ENCODE peak calls at places on chromosomes 13 and 19, in eight cellular contexts. M is thoracic aorta, R is GM23338, O is ovary, B is mammary epithelial cell, I is tibial nerve, J is natural killer cell, S is H1. F is an unnamed sample.

GRCh38 chr13:108705031-108705430 is 75.6 kb downstream of the MYO16 start:
- DNase-seq in M (no peak), J (no peak), S (no peak), I (no peak), R (no peak), B (peak; percentile 5), O (no peak), F (no peak)

GRCh38 chr13:106573855-106574254 is 5.9 kb upstream of the ARGLU1 start:
- DNase-seq in B (no peak), I (peak; percentile 62), O (peak; percentile 36), R (no peak), J (no peak), M (no peak), S (no peak), F (no peak)

GRCh38 chr13:77511552-77511951 is 24.0 kb upstream of the SCEL start:
- DNase-seq in M (no peak), S (no peak), O (no peak), R (no peak), I (no peak), B (no peak), J (no peak), F (no peak)

GRCh38 chr19:28829762-28830161 is 383.2 kb downstream of the UQCRFS1 start:
- DNase-seq in R (no peak), J (no peak), B (no peak), S (no peak), I (no peak), M (no peak), O (no peak), F (no peak)

GRCh38 chr13:50911051-50911690 is 1.6 kb downstream of the RNASEH2B start:
- DNase-seq in I (no peak), M (no peak), O (no peak), J (no peak), S (no peak), R (no peak), B (peak; percentile 18), F (no peak)

GRCh38 chr13:113506025-113506685 is 15.6 kb upstream of the DCUN1D2 start:
- DNase-seq in O (no peak), I (no peak), B (no peak), J (no peak), M (no peak), R (no peak), S (no peak), F (no peak)

GRCh38 chr13:105202384-105202783 is 1333.1 kb downstream of the EFNB2 start:
- DNase-seq in M (no peak), O (no peak), S (no peak), I (no peak), R (peak; percentile 78), B (no peak), J (no peak), F (no peak)

GRCh38 chr13:43815204-43815603 is 28.4 kb upstream of the ENOX1 start:
- DNase-seq in M (no peak), R (no peak), O (peak; percentile 23), B (peak; percentile 67), S (no peak), J (no peak), I (no peak), F (no peak)

GRCh38 chr13:112893570-112894422 is 75.2 kb upstream of the MCF2L start:
- DNase-seq in R (peak; percentile 71), I (no peak), J (no peak), O (no peak), S (peak; percentile 80), M (no peak), B (no peak), F (no peak)

GRCh38 chr19:10112895-10113591 is 1.6 kb downstream of the P2RY11 start:
- DNase-seq in R (peak; percentile 89), O (no peak), B (no peak), S (peak; percentile 94), M (no peak), J (peak; percentile 68), I (no peak), F (peak; percentile 66)

GRCh38 chr19:35446194-35446593 is 1.9 kb upstream of the FFAR2 start:
- DNase-seq in O (no peak), S (no peak), B (no peak), R (no peak), I (no peak), J (peak; percentile 38), M (no peak), F (no peak)

GRCh38 chr19:50553134-50553703 is 15.0 kb downstream of the LRRC4B start:
- DNase-seq in O (no peak), B (no peak), R (no peak), J (no peak), M (no peak), S (no peak), I (no peak), F (no peak)

GRCh38 chr19:40144151-40144550 is 47.1 kb upstream of the MAP3K10 start:
- DNase-seq in I (no peak), M (no peak), R (no peak), O (no peak), S (no peak), J (no peak), B (no peak), F (no peak)

GRCh38 chr13:53191091-53191490 is 162.5 kb downstream of the OLFM4 start:
- DNase-seq in I (no peak), M (no peak), J (no peak), S (no peak), R (peak; percentile 45), O (no peak), B (no peak), F (no peak)

GRCh38 chr13:30617315-30618185 is at the start of gene USPL1:
- DNase-seq in R (peak; percentile 96), J (peak; percentile 98), I (peak; percentile 95), B (peak; percentile 99), M (peak; percentile 93), S (peak; percentile 94), O (peak; percentile 96), F (peak; percentile 98)
- TF ChIP-seq CTCF in R (no peak), J (no peak), I (peak; percentile 88), B (peak; percentile 20), M (peak; percentile 33), S (peak; percentile 12), O (peak; percentile 90), F (no peak)

DNA sequence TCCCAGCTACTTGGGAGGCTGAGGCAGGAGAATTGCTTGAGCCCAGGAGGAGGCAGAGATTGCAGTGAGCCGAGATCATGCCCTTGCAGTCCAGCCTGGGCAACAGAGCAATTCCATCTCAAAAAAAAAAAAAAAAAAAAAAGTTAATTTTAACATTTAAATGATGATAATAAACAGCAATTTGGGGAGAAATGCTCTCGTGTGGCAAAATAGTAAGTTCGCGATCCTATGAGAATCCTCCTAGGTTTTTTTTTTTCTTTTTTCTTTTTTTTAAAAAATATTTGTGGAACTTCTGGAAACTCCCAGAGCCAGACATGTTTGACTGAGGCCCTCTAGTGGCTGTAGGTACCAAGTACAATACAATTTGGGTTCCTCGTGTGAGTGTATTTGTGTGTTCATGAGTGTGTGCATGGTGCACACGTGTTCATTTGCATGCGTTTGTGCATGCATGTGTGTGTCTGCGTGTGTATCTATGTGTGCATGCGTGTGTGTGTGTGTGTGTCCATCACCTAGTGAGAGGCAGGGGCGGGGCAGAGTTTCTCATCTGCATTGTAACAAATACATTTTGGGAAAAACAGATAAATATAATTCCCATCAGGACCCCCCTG is 31.2 kb downstream of the TMPRSS9 start:
- DNase-seq in J (no peak), M (no peak), S (no peak), I (peak; percentile 55), R (peak; percentile 79), B (peak; percentile 51), O (no peak), F (no peak)
- TF ChIP-seq CTCF in J (peak; percentile 75), M (peak; percentile 73), S (no peak), I (peak; percentile 77), R (peak; percentile 89), B (peak; percentile 76), O (peak; percentile 64), F (peak; percentile 82)

GRCh38 chr13:39509616-39510015 is 93.4 kb downstream of the LHFPL6 start:
- DNase-seq in R (no peak), M (no peak), I (no peak), O (no peak), B (no peak), J (no peak), S (no peak), F (no peak)

GRCh38 chr13:39503048-39503447 is 99.9 kb downstream of the LHFPL6 start:
- DNase-seq in J (no peak), B (no peak), O (no peak), I (no peak), S (no peak), M (no peak), R (peak; percentile 60), F (no peak)

GRCh38 chr13:39505151-39505550 is 97.8 kb downstream of the LHFPL6 start:
- DNase-seq in O (no peak), S (no peak), B (no peak), I (no peak), R (no peak), M (no peak), J (no peak), F (no peak)

GRCh38 chr13:39510296-39510695 is 92.7 kb downstream of the LHFPL6 start:
- DNase-seq in I (no peak), B (peak; percentile 56), M (no peak), O (no peak), J (no peak), R (no peak), S (no peak), F (no peak)

GRCh38 chr13:39506559-39507390 is 96.2 kb downstream of the LHFPL6 start:
- DNase-seq in S (no peak), R (peak; percentile 43), B (peak; percentile 94), M (no peak), I (no peak), J (no peak), O (no peak), F (no peak)
- TF ChIP-seq CTCF in S (no peak), R (no peak), B (no peak), M (no peak), I (no peak), J (no peak), O (no peak), F (no peak)

GRCh38 chr19:3604227-3604986 is 2.3 kb downstream of the TBXA2R start:
- DNase-seq in O (no peak), J (no peak), B (no peak), S (no peak), R (no peak), I (no peak), M (no peak), F (no peak)

GRCh38 chr19:3603121-3603841 is 3.4 kb downstream of the TBXA2R start:
- DNase-seq in S (no peak), B (no peak), M (no peak), O (no peak), J (no peak), I (no peak), R (no peak), F (no peak)

GRCh38 chr19:3601021-3601420 is 5.7 kb downstream of the TBXA2R start:
- DNase-seq in R (no peak), O (no peak), I (no peak), S (no peak), B (no peak), J (no peak), M (no peak), F (no peak)

GRCh38 chr19:3595521-3596061 is 10.3 kb downstream of the GIPC3 start:
- DNase-seq in M (no peak), I (no peak), J (no peak), S (no peak), R (no peak), B (no peak), O (no peak), F (no peak)

DNA sequence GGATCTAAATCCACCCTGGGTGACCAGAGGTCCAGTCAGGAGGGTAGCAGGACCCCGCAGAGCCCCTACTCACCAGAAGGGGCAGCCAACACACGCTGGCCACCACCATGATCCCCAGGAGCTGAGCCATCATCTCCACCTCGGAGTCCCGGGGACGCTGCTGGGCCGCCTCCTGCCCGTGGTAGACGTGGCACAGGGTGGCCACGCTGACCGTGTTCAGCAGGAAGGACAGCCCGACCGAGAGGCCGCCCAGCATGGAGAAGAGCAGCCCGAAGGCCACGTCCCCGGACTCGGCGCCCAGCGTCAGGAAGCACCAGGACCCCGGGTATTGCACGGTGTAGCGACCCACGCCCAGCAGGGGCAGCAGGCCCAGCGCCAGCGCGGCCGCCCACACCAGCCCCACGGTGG is 6.9 kb downstream of the TBXA2R start:
- DNase-seq in S (peak; percentile 74), I (no peak), J (no peak), B (no peak), M (no peak), R (peak; percentile 78), O (no peak), F (no peak)
- TF ChIP-seq CTCF in S (peak; percentile 78), I (no peak), J (no peak), B (no peak), M (no peak), R (peak; percentile 60), O (no peak), F (no peak)

F was measured in activated B cell treated with CpG ODN at 0.5 μM for 24 hours.